ENCODE peak calls at places on chromosomes 3 and 15, in four cellular contexts. G, M, X and H are unnamed samples.

GRCh38 chr3:138348107-138348949 is at the start of gene MRAS:
- DNase-seq in G (no peak), M (peak), X (peak), H (peak)

GRCh38 chr3:12444582-12445468 is 39.5 kb upstream of the TSEN2 start:
- DNase-seq in G (no peak), M (no peak), X (peak), H (no peak)

GRCh38 chr15:92906563-92907081 is 6.5 kb downstream of the CHD2 start:
- DNase-seq in G (no peak), M (no peak), X (no peak), H (no peak)

GRCh38 chr3:112446343-112446742 is 52.9 kb downstream of the BTLA start:
- DNase-seq in G (no peak), M (no peak), X (no peak), H (no peak)

GRCh38 chr3:151976211-151977050 is 103.0 kb downstream of the SUCNR1 start:
- DNase-seq in G (no peak), M (no peak), X (peak), H (no peak)

GRCh38 chr15:69451951-69452701 is 492 bp upstream of the RPLP1 start:
- DNase-seq in G (no peak), M (peak), X (peak), H (no peak)

GRCh38 chr3:10533731-10534011 is 28.3 kb upstream of the ATP2B2 start:
- DNase-seq in G (no peak), M (no peak), X (no peak), H (no peak)

GRCh38 chr3:196740476-196741400 is 1.1 kb downstream of the PAK2 start:
- DNase-seq in G (no peak), M (no peak), X (peak), H (no peak)

GRCh38 chr15:36879568-36880225 is 220.7 kb downstream of the MEIS2 start:
- DNase-seq in G (no peak), M (no peak), X (no peak), H (no peak)

GRCh38 chr3:128383316-128384235 is 83.1 kb downstream of the DNAJB8 start:
- DNase-seq in G (no peak), M (peak), X (peak), H (no peak)

GRCh38 chr3:62373714-62374333 is 474 bp upstream of the FEZF2 start:
- DNase-seq in G (no peak), M (no peak), X (no peak), H (peak)

GRCh38 chr3:126858887-126859286 is 124.0 kb upstream of the PLXNA1 start:
- DNase-seq in G (no peak), M (no peak), X (no peak), H (no peak)

GRCh38 chr3:48820626-48821324 is 26.9 kb downstream of the PRKAR2A start:
- DNase-seq in G (no peak), M (no peak), X (peak), H (no peak)

GRCh38 chr3:47746264-47746663 is 35.4 kb downstream of the SMARCC1 start:
- DNase-seq in G (no peak), M (no peak), X (no peak), H (no peak)

GRCh38 chr3:119681279-119681678 is 4.1 kb upstream of the COX17 start:
- DNase-seq in G (no peak), M (no peak), X (peak), H (no peak)

GRCh38 chr3:172161959-172162358 is 122.6 kb downstream of the FNDC3B start:
- DNase-seq in G (no peak), M (no peak), X (no peak), H (no peak)

GRCh38 chr15:51917493-51917892 is 54.1 kb downstream of the LEO1 start:
- DNase-seq in G (no peak), M (peak), X (peak), H (no peak)

GRCh38 chr3:23985752-23986544 is 40.9 kb downstream of the NR1D2 start:
- DNase-seq in G (peak), M (no peak), X (no peak), H (no peak)

GRCh38 chr15:95887666-95888480 is 442.6 kb upstream of the NR2F2 start:
- DNase-seq in G (no peak), M (no peak), X (no peak), H (no peak)

GRCh38 chr3:158267015-158267414 is 157.1 kb downstream of the RSRC1 start:
- DNase-seq in G (no peak), M (no peak), X (no peak), H (no peak)

GRCh38 chr3:157082305-157082981 is 77.5 kb downstream of the CCNL1 start:
- DNase-seq in G (no peak), M (no peak), X (no peak), H (no peak)

GRCh38 chr3:174436367-174436766 is 422.8 kb upstream of the NAALADL2 start:
- DNase-seq in G (no peak), M (no peak), X (no peak), H (no peak)

GRCh38 chr3:178439504-178439903 is 96.7 kb upstream of the KCNMB2 start:
- DNase-seq in G (no peak), M (no peak), X (no peak), H (no peak)

GRCh38 chr3:178434206-178434805 is 101.9 kb upstream of the KCNMB2 start:
- DNase-seq in G (no peak), M (no peak), X (no peak), H (no peak)

GRCh38 chr3:178435575-178435974 is 100.7 kb upstream of the KCNMB2 start:
- DNase-seq in G (no peak), M (no peak), X (no peak), H (no peak)

GRCh38 chr3:178436773-178437172 is 99.5 kb upstream of the KCNMB2 start:
- DNase-seq in G (no peak), M (peak), X (no peak), H (no peak)
- TF ChIP-seq BRCA1 in G (no peak), M (no peak), X (no peak), H (no peak)

DNA sequence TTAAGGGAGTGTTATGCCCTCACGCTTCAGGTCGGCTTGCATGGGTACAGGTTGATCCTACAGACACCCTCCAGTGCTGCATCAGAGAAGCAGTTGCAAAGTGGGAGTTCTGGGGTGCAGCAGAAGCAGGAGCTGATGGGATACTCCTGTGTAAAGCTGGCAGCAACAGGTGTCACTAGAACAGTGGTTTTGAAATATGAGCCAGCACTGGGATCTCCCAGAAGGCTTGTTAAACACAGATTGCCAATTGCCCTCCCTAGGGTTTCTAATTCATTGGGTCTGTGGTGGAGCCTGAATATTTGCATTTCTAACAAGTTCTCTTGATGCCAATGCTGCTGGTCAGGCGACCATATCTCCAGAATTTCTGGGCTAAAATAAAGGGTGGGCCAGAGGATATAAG is 350.4 kb downstream of the CLSTN2 start:
- DNase-seq in G (no peak), M (no peak), X (no peak), H (no peak)
- TF ChIP-seq MAX in G (no peak), M (no peak), X (no peak), H (no peak)

DNA sequence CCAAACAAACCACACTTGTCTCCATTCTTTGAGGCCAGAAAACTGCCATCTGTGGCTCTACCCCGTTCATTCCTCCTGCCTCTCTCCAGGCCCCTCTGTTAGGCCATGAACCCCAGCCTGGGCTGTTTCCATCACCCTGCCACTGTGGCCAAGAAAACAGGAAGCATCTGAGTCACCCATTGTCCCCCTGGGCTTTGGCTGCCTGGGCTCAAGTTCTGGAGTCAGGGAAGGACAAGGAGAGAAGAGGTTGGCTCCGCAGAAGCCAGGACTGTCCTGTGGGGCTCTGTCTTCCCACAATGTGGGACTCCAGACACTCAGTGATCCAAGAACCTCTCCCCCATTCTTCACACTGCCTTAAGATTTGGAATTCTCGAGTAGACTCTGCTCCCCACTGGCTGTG is 14.8 kb upstream of the LCTL start:
- DNase-seq in G (no peak), M (no peak), X (no peak), H (no peak)
- TF ChIP-seq HDAC2 in G (no peak), M (no peak), X (no peak), H (no peak)

GRCh38 chr15:71747128-71748083 is 62.9 kb upstream of the NR2E3 start:
- DNase-seq in G (no peak), M (no peak), X (peak), H (no peak)
- TF ChIP-seq BRCA1 in G (no peak), M (no peak), X (no peak), H (no peak)

GRCh38 chr3:94004301-94004910 is 24.0 kb downstream of the STX19 start:
- DNase-seq in G (peak), M (peak), X (peak), H (no peak)
- TF ChIP-seq MAX in G (no peak), M (no peak), X (no peak), H (no peak)

GRCh38 chr3:28241221-28242160 is at the start of gene CMC1:
- DNase-seq in G (peak), M (peak), X (peak), H (peak)

GRCh38 chr3:28240440-28240839 is 979 bp upstream of the CMC1 start:
- DNase-seq in G (no peak), M (no peak), X (peak), H (peak)

GRCh38 chr3:28242519-28242918 is 1.1 kb downstream of the CMC1 start:
- DNase-seq in G (no peak), M (no peak), X (no peak), H (no peak)

GRCh38 chr3:28244471-28244870 is 3.1 kb downstream of the CMC1 start:
- DNase-seq in G (no peak), M (no peak), X (no peak), H (no peak)

DNA sequence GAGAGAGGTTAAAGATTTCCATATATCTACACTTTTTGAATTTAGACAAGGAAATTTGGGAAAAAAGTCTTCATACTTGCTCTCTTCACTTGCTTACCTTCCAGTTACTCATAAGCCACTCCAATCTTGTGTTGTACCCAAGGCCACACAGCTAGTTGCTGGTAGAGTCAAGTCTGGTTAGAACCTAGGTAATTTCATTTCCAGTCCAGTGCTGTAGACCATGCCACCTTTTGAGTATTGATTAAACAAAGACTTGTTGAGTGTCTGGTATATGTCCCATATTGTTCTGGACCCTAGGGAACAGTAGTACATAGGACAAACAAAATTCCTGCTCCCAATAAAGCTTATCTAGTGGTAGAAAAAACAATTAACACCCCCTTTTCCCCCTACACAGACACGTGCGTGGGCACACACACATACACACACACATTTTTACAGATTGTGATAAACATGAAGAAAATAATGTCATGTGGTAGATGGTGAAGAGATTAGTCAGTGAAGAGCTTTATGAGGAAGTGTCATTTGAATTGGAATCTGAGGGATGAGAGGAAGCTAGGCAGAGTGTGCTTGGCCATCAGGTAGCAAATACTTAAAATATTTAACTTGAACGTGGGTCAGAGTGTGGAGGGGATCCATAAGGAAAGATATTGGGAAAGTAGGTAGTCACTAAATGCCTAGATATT is 2.1 kb downstream of the CMC1 start:
- DNase-seq in G (no peak), M (no peak), X (no peak), H (no peak)
- TF ChIP-seq HDAC2 in G (no peak), M (no peak), X (no peak), H (no peak)

DNA sequence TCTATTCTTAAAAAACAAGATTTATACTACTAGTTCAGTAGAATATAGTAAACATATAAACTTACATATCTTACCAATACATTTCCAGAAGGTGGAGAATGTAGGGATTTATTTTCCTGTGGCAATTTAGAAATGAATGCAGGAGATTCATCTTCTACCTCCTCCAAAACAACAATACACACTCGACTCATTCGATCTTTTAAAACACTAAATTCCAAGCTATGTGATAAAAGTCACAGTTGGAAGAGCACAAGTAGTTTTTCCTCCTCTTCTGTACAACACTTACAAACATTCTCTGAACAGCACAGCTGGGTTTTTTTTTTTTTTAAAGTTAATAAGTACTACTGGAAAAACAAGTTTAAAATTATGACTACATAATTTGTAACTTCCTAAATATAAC is 1.4 kb downstream of the ANKRD28 start:
- DNase-seq in G (no peak), M (no peak), X (no peak), H (no peak)
- TF ChIP-seq BRCA1 in G (no peak), M (no peak), X (no peak), H (no peak)

DNA sequence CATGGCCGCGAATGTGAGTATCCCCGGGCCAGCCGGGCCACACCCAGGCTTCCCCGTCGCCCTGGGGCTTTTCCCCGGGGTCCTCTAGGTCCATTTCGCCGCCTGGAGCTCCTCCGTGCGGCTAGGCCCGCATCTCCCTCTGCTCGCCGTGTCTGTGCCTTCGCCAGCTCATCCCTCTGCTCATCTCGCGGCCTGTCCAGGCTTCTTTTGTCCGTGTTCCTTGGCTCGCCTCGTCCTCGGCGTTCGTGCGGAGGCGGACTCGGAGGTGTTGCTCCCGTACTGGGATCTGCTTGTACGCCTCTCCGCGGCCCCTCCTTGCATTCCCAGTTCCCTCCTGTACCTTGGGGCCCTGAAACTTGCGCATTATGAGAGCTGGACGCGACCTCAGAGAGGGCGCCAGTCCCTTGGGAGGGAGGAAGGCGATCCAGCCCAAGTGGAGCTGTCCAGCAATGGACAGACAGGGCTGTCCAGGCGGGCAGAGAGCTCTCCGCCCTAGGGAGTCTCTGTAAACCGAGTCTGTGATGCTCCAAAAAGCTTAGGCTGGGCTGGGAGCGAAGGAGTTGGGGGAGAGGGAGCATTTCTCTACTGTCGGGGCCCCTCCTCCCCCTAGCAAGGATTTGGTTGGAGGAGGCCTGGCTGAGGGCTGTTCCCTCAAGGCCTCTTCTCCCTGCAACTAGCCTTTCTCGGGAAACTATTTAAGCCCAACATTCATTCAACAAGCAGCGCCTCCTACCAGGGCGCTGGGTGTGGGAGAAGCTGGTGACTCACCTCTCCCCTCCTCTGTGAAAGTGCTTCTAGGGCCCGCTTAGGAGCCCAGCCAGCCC is 553 bp downstream of the TMEM43 start:
- DNase-seq in G (no peak), M (peak), X (peak), H (peak)
- TF ChIP-seq MAX in G (no peak), M (no peak), X (no peak), H (no peak)

GRCh38 chr15:67573194-67573593 is 30.7 kb downstream of the MAP2K5 start:
- DNase-seq in G (no peak), M (no peak), X (no peak), H (no peak)

GRCh38 chr15:67578020-67578600 is 35.6 kb downstream of the MAP2K5 start:
- DNase-seq in G (no peak), M (no peak), X (no peak), H (no peak)

GRCh38 chr15:67570875-67571642 is 28.6 kb downstream of the MAP2K5 start:
- DNase-seq in G (no peak), M (no peak), X (no peak), H (no peak)

GRCh38 chr15:67571643-67572415 is 29.3 kb downstream of the MAP2K5 start:
- DNase-seq in G (no peak), M (no peak), X (peak), H (no peak)

GRCh38 chr15:67574981-67575632 is 32.6 kb downstream of the MAP2K5 start:
- DNase-seq in G (no peak), M (no peak), X (no peak), H (no peak)
- TF ChIP-seq HDAC2 in G (no peak), M (no peak), X (no peak), H (no peak)